ENCODE peak calls at places on chromosome X, in ten cellular contexts. M is astrocyte of the spinal cord, F is cardiac fibroblast, D is sigmoid colon, K is foreskin fibroblast, Y is mucosa of descending colon, A is esophagus squamous epithelium, I is A549, S is endodermal cell, Q is NB4. U is an unnamed sample.

GRCh38 chrX:99301990-99302389 is 1108.1 kb downstream of the PCDH19 start:
- DNase-seq in M (no peak), F (peak; percentile 0), D (no peak), K (no peak), Y (no peak), A (no peak), I (peak; percentile 19), S (no peak), Q (peak; percentile 38), U (peak; percentile 0)

GRCh38 chrX:132271330-132271729 is 52.1 kb upstream of the RAP2C start:
- DNase-seq in M (no peak), F (peak; percentile 15), D (no peak), K (peak; percentile 42), Y (no peak), A (no peak), I (no peak), S (no peak), Q (no peak), U (no peak)

GRCh38 chrX:41607264-41607832 is 81.4 kb upstream of the GPR34 start:
- DNase-seq in M (no peak), F (no peak), D (no peak), K (no peak), Y (no peak), A (no peak), I (no peak), S (no peak), Q (no peak), U (no peak)

GRCh38 chrX:151988706-151989299 is 14.3 kb upstream of the GABRE start:
- DNase-seq in M (no peak), F (peak; percentile 44), D (no peak), K (no peak), Y (no peak), A (no peak), I (no peak), S (no peak), Q (no peak), U (peak; percentile 38)

GRCh38 chrX:15299945-15300851 is 15.2 kb downstream of the ASB11 start:
- DNase-seq in M (peak; percentile 22), F (peak; percentile 40), D (no peak), K (peak; percentile 38), Y (peak; percentile 7), A (no peak), I (peak; percentile 33), S (no peak), Q (peak; percentile 27), U (peak; percentile 38)

GRCh38 chrX:15675490-15675921 is 10.9 kb upstream of the CLTRN start:
- DNase-seq in M (no peak), F (no peak), D (peak; percentile 93), K (peak; percentile 85), Y (peak; percentile 85), A (peak; percentile 74), I (peak; percentile 86), S (peak; percentile 91), Q (peak; percentile 79), U (peak; percentile 72)

GRCh38 chrX:68840256-68840655 is 11.4 kb downstream of the EFNB1 start:
- DNase-seq in M (no peak), F (no peak), D (peak; percentile 55), K (no peak), Y (no peak), A (no peak), I (no peak), S (no peak), Q (no peak), U (no peak)

GRCh38 chrX:106144755-106145639 is 23.1 kb upstream of the PWWP3B start:
- DNase-seq in M (no peak), F (peak; percentile 55), D (no peak), K (no peak), Y (no peak), A (no peak), I (no peak), S (no peak), Q (no peak), U (peak; percentile 1)

GRCh38 chrX:31092476-31092875 is 20.6 kb upstream of the FTHL17 start:
- DNase-seq in M (no peak), F (peak; percentile 13), D (no peak), K (no peak), Y (no peak), A (no peak), I (no peak), S (no peak), Q (no peak), U (no peak)

GRCh38 chrX:37921758-37922157 is 74.4 kb upstream of the DYNLT3 start:
- DNase-seq in M (peak; percentile 62), F (peak; percentile 3), D (no peak), K (peak; percentile 76), Y (no peak), A (no peak), I (no peak), S (no peak), Q (no peak), U (peak; percentile 26)

GRCh38 chrX:136196691-136197155 is 49.4 kb downstream of the FHL1 start:
- DNase-seq in M (no peak), F (no peak), D (no peak), K (peak; percentile 61), Y (no peak), A (no peak), I (no peak), S (no peak), Q (no peak), U (no peak)

GRCh38 chrX:45506149-45506768 is 305.6 kb upstream of the DIPK2B start:
- DNase-seq in M (no peak), F (no peak), D (no peak), K (peak; percentile 24), Y (no peak), A (no peak), I (no peak), S (no peak), Q (no peak), U (no peak)

GRCh38 chrX:6120329-6120728 is 108.3 kb downstream of the NLGN4X start:
- DNase-seq in M (no peak), F (no peak), D (no peak), K (no peak), Y (no peak), A (no peak), I (no peak), S (no peak), Q (no peak), U (no peak)

DNA sequence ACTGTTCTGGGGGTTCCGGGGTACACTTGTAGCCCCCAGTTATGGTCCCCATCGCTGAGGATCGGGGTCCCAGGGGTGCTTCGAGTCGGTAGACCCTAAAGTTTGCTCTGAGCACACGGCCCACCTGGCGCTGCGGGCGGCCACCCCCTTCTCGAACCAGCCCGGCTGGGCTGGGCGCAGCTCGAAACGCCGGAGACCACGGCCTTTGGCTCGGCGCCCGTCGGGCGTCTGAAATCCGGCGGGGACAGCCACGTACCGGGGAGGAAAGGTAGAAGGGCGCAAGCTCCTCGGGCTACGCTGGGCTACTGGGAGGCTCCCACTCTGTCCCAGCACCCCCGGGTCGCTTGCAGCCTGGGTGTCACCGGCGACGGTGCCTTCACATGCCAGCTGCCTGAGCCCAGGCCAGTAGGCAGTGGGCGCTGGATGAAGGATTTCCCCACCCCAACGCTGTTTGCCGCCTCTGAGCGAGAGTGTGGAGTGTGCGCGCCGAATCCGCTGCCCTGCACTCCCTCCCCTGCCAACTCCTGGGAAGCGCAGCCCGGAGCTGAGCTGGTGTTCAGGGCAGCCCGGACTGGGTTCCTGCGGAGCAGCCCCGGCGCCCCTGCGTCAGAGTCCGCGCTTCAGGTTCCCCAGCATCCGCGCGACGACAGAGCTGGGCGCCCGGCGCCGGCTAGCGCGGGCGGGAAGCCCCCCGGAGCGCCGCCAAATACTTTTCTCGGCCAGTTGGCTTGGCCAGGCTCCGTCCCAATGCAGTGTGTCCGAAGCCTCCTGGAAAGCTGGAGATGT is 637 bp downstream of the MAMLD1 start:
- DNase-seq in M (peak; percentile 32), F (peak; percentile 49), D (no peak), K (peak; percentile 73), Y (peak; percentile 4), A (no peak), I (peak; percentile 61), S (peak; percentile 67), Q (peak; percentile 14), U (peak; percentile 44)
- H3K4me3 ChIP-seq in M (peak overlapping the region; percentile 59), F (peak overlapping the region; percentile 61), D (peak overlapping the region; percentile 65), K (peak overlapping the region; percentile 55), Y (no peak overlapping the region), A (peak overlapping the region; percentile 51), I (peak overlapping the region; percentile 66), S (peak overlapping the region; percentile 71), Q (no peak overlapping the region), U (peak overlapping the region; percentile 69)

DNA sequence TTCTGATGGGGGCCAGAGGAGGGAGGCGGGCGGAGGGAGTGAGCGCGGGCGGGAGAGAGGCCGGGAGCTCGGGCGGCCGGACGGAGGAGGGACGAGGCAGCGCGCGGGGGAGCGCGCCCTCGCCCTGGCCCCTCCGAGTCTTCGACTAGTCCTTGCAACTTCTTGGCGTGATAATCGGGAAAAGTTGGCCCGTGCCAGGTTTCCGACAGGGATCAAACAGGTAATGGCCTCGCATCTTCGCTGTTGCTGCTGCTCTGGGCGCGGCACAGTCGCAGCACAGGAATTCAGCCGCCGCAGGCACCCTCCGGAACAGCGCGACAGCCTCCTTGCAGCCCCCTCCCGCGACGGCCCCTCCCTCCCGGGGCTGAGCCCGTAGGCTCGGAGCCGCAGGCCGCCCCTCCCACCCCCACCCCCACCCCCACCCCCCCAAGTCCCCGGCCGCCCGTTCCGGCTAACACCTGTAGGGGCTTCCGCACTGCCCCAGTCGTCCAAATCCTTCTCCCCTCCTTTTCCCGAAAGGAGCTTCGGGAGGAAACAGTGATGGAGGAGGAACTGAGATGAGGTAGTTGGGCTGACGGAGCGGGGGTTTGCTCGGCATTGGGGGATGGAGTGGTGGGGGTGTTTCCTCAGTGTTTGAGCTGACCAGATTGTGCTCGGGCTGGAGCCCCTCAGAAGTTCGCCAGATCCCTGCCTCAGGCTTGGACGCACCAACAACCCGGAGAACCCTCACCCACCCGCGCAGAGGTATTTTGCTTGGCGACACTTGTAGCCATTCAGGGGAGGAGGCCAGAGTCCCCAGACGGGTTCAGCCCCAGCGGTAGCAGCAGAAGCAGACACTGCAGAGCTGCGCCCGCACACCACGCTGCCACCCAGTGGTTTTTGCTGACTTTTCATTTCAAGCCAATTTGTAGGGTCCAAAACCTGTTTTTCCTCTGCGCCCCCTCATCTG is at the start of gene FGF13:
- DNase-seq in M (peak; percentile 4), F (no peak), D (peak; percentile 68), K (peak; percentile 6), Y (no peak), A (no peak), I (peak; percentile 24), S (peak; percentile 85), Q (peak; percentile 12), U (no peak)
- TF ChIP-seq CTCF in M (peak; percentile 27), F (no peak), D (no peak), K (no peak), Y (no peak), A (no peak), I (no peak), S (peak; percentile 78), Q (peak; percentile 9), U (no peak)

DNA sequence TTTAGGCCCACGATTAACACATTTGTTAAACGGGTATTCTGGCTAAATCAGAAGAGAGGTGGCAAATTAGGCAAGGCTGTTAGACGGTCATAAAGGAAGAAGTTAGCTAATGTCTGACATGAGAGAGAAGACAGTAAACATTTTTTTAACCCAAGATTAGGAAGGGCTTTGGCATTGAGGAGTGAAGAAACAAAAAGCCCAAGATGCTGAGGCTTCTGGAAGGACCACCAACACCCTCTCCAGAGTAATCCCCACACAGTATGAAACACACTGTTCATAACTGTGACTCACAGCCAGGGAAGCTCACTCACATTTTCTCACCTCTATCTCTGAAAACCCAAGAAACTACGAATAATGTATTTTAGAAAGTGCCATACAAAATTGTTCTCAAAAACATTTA is 127.6 kb downstream of the AMELX start:
- DNase-seq in M (no peak), F (no peak), D (no peak), K (no peak), Y (no peak), A (no peak), I (no peak), S (no peak), Q (no peak), U (no peak)
- H3K4me3 ChIP-seq in M (no peak overlapping the region), F (no peak overlapping the region), D (no peak overlapping the region), K (no peak overlapping the region), Y (no peak overlapping the region), A (no peak overlapping the region), I (no peak overlapping the region), S (no peak overlapping the region), Q (no peak overlapping the region), U (no peak overlapping the region)

GRCh38 chrX:25427873-25428555 is 412.2 kb upstream of the ARX start:
- DNase-seq in M (no peak), F (no peak), D (no peak), K (no peak), Y (no peak), A (no peak), I (no peak), S (peak; percentile 87), Q (peak; percentile 2), U (no peak)
- TF ChIP-seq CTCF in M (no peak), F (no peak), D (no peak), K (no peak), Y (no peak), A (no peak), I (no peak), S (peak; percentile 73), Q (peak; percentile 28), U (no peak)